ENCODE peak calls at places on chromosomes 3 and 15, in nine cellular contexts. Q is left ventricle myocardium inferior; V is neuronal stem cell; F is CD4-positive, CD25-positive, alpha-beta regulatory T cell; C is cardiac fibroblast; A is hepatocyte; Z is heart left ventricle; Y is iPS DF 6.9; P is NT2/D1. J is an unnamed sample.

GRCh38 chr15:39202641-39203040 is 378.2 kb upstream of the THBS1 start:
- DNase-seq in Q (no peak), V (no peak), F (no peak), C (peak; percentile 79), A (no peak), Z (no peak), Y (no peak), P (no peak), J (no peak)

GRCh38 chr3:197542741-197543454 is 12.9 kb downstream of the BDH1 start:
- DNase-seq in Q (peak; percentile 44), V (no peak), F (no peak), C (no peak), A (no peak), Z (peak; percentile 40), Y (no peak), P (no peak), J (no peak)

GRCh38 chr3:86830566-86830965 is 160.4 kb downstream of the VGLL3 start:
- DNase-seq in Q (no peak), V (no peak), F (no peak), C (peak; percentile 61), A (no peak), Z (no peak), Y (no peak), P (no peak), J (no peak)

GRCh38 chr3:23096041-23096440 is 107.1 kb upstream of the UBE2E2 start:
- DNase-seq in Q (no peak), V (no peak), F (no peak), C (peak; percentile 38), A (no peak), Z (no peak), Y (peak; percentile 22), P (peak; percentile 74), J (no peak)

GRCh38 chr15:43434436-43434835 is 58.5 kb downstream of the TP53BP1 start:
- DNase-seq in Q (no peak), V (no peak), F (no peak), C (no peak), A (no peak), Z (no peak), Y (no peak), P (no peak), J (no peak)

GRCh38 chr3:126263539-126263938 is 83.2 kb upstream of the ALDH1L1 start:
- DNase-seq in Q (no peak), V (no peak), F (no peak), C (no peak), A (no peak), Z (no peak), Y (no peak), P (no peak), J (no peak)

GRCh38 chr3:161263057-161263456 is 41.9 kb downstream of the NMD3 start:
- DNase-seq in Q (no peak), V (no peak), F (no peak), C (peak; percentile 93), A (no peak), Z (no peak), Y (no peak), P (no peak), J (no peak)

GRCh38 chr15:83287541-83288027 is 3.1 kb upstream of the BNC1 start:
- DNase-seq in Q (no peak), V (no peak), F (no peak), C (peak; percentile 97), A (no peak), Z (no peak), Y (no peak), P (no peak), J (no peak)

GRCh38 chr3:177230641-177231040 is 33.4 kb upstream of the TBL1XR1 start:
- DNase-seq in Q (no peak), V (no peak), F (no peak), C (no peak), A (no peak), Z (no peak), Y (no peak), P (no peak), J (no peak)

GRCh38 chr15:48794697-48795134 is 16.2 kb downstream of the CEP152 start:
- DNase-seq in Q (no peak), V (no peak), F (no peak), C (peak; percentile 60), A (no peak), Z (no peak), Y (no peak), P (no peak), J (no peak)

GRCh38 chr15:81270781-81271491 is 53.0 kb downstream of the STARD5 start:
- DNase-seq in Q (no peak), V (peak; percentile 65), F (no peak), C (peak; percentile 46), A (no peak), Z (no peak), Y (no peak), P (no peak), J (no peak)

GRCh38 chr15:65333441-65333820 is 29.0 kb downstream of the RNU5B-1 start:
- DNase-seq in Q (no peak), V (no peak), F (no peak), C (no peak), A (no peak), Z (no peak), Y (no peak), P (no peak), J (no peak)

GRCh38 chr3:39146083-39146501 is 7.3 kb downstream of the CSRNP1 start:
- DNase-seq in Q (no peak), V (no peak), F (no peak), C (peak; percentile 68), A (peak; percentile 28), Z (peak; percentile 47), Y (no peak), P (no peak), J (peak; percentile 64)

GRCh38 chr3:39147374-39147709 is 6.0 kb downstream of the CSRNP1 start:
- DNase-seq in Q (no peak), V (no peak), F (no peak), C (no peak), A (no peak), Z (no peak), Y (no peak), P (no peak), J (no peak)

GRCh38 chr3:39148116-39149058 is 5.0 kb downstream of the CSRNP1 start:
- DNase-seq in Q (no peak), V (no peak), F (no peak), C (peak; percentile 57), A (peak; percentile 61), Z (no peak), Y (no peak), P (no peak), J (peak; percentile 75)

GRCh38 chr3:39147711-39148115 is 5.7 kb downstream of the CSRNP1 start:
- DNase-seq in Q (no peak), V (no peak), F (no peak), C (peak; percentile 72), A (peak; percentile 63), Z (peak; percentile 52), Y (no peak), P (no peak), J (peak; percentile 88)

DNA sequence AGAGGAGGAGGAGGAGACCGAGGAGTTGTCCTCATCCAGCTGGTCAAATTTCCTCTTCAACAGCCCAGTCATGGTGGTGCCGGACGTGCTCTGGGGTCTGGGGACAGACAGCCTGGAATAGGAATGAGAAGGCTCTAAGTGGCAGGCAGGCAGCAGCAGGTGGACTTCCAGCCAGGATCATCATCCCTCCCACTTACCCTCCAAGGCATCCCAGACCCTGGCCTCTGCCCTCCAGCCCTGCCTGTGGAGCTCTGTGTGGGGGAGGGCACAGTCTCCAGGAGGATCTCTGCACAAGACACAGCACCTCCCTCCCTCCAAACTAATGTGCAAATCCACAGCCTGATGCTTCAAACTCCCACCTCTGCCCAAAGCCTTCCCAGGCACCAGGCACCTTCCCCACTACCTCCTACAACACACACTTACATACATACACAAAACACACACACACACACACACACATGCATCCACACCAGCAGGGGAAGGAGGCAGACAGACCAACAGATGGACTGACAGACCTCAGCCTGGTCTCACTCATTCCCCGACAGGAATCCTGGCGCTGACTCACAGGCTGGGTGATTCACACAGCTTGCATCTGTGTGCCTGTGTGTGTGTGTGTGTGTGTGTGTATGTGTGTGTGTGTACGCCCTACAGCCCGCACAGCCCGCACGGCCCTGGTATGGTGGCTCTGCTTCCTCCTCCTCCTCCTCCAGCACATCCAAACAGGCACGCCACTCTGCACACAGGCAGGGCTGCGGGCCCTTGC is 6.6 kb downstream of the CSRNP1 start:
- DNase-seq in Q (peak; percentile 65), V (no peak), F (peak; percentile 46), C (peak; percentile 98), A (peak; percentile 85), Z (peak; percentile 77), Y (no peak), P (no peak), J (peak; percentile 75)
- H3K4me3 ChIP-seq in Q (peak overlapping the region; percentile 96), V (peak overlapping the region; percentile 2), F (peak overlapping the region; percentile 91), C (no peak overlapping the region), A (no peak overlapping the region), Z (no peak overlapping the region), Y (no peak overlapping the region), P (no peak overlapping the region), J (peak overlapping the region; percentile 64)

GRCh38 chr15:96415513-96416217 is 85.2 kb downstream of the NR2F2 start:
- DNase-seq in Q (no peak), V (no peak), F (no peak), C (no peak), A (no peak), Z (no peak), Y (no peak), P (no peak), J (no peak)

GRCh38 chr15:96417760-96418130 is 87.2 kb downstream of the NR2F2 start:
- DNase-seq in Q (no peak), V (no peak), F (no peak), C (no peak), A (no peak), Z (no peak), Y (no peak), P (no peak), J (no peak)

GRCh38 chr15:96416218-96416933 is 85.9 kb downstream of the NR2F2 start:
- DNase-seq in Q (no peak), V (no peak), F (no peak), C (no peak), A (no peak), Z (no peak), Y (no peak), P (no peak), J (no peak)

GRCh38 chr15:96418146-96418545 is 87.6 kb downstream of the NR2F2 start:
- DNase-seq in Q (no peak), V (no peak), F (no peak), C (no peak), A (no peak), Z (no peak), Y (no peak), P (no peak), J (no peak)

GRCh38 chr15:96416934-96417759 is 86.6 kb downstream of the NR2F2 start:
- DNase-seq in Q (no peak), V (no peak), F (no peak), C (peak; percentile 23), A (no peak), Z (no peak), Y (no peak), P (no peak), J (no peak)
- H3K4me3 ChIP-seq in Q (peak overlapping the region; percentile 53), V (no peak overlapping the region), F (no peak overlapping the region), C (no peak overlapping the region), A (peak overlapping the region; percentile 20), Z (peak overlapping the region; percentile 29), Y (no peak overlapping the region), P (peak overlapping the region; percentile 41), J (no peak overlapping the region)

GRCh38 chr3:50503947-50504346 is 513 bp upstream of the CACNA2D2 start:
- DNase-seq in Q (no peak), V (no peak), F (no peak), C (no peak), A (no peak), Z (no peak), Y (no peak), P (no peak), J (no peak)
- H3K4me3 ChIP-seq in Q (peak overlapping the region; percentile 72), V (no peak overlapping the region), F (no peak overlapping the region), C (no peak overlapping the region), A (no peak overlapping the region), Z (peak overlapping the region; percentile 58), Y (peak overlapping the region; percentile 36), P (no peak overlapping the region), J (no peak overlapping the region)

GRCh38 chr15:52652984-52653383 is 26.2 kb downstream of the ATOSA start:
- DNase-seq in Q (no peak), V (no peak), F (no peak), C (peak; percentile 79), A (peak; percentile 18), Z (no peak), Y (no peak), P (no peak), J (no peak)
- H3K4me3 ChIP-seq in Q (no peak overlapping the region), V (no peak overlapping the region), F (no peak overlapping the region), C (no peak overlapping the region), A (no peak overlapping the region), Z (no peak overlapping the region), Y (no peak overlapping the region), P (no peak overlapping the region), J (no peak overlapping the region)